ENCODE peak calls at places on chromosomes 13 and 19, in nine cellular contexts. L is fibroblast of mammary gland, K is spleen, V is PC-3, O is tibial nerve, E is psoas muscle, I is endothelial cell, X is left ventricle myocardium inferior, G is GM13977. S is an unnamed sample.
A peak's percentile ranks its signal among the peaks of the same experiment; 100 is the strongest.

GRCh38 chr19:47704656-47705055 is 8.6 kb upstream of the EHD2 start:
- DNase-seq in E (no peak), L (no peak), G (no peak), I (no peak), V (peak; percentile 22), X (no peak), O (no peak), K (no peak), S (no peak)

GRCh38 chr19:17879466-17879865 is 7.7 kb downstream of the SLC5A5 start:
- DNase-seq in E (no peak), G (no peak), K (no peak), X (no peak), V (no peak), O (no peak), L (no peak), I (no peak), S (no peak)

GRCh38 chr19:1446713-1447564 is 3.0 kb upstream of the APC2 start:
- DNase-seq in O (no peak), V (no peak), K (no peak), I (peak; percentile 55), X (no peak), L (no peak), G (peak; percentile 48), E (no peak), S (no peak)

GRCh38 chr19:45876411-45877197 is 9.3 kb downstream of the IRF2BP1 start:
- DNase-seq in K (no peak), O (peak; percentile 14), I (peak; percentile 69), L (no peak), X (peak; percentile 41), V (no peak), E (peak; percentile 54), G (peak; percentile 54), S (no peak)

GRCh38 chr13:113853518-113854237 is 10.2 kb downstream of the GAS6 start:
- DNase-seq in K (peak; percentile 62), V (no peak), L (peak; percentile 49), O (no peak), X (peak; percentile 35), G (no peak), E (peak; percentile 48), I (no peak), S (peak; percentile 73)

GRCh38 chr19:43651758-43652545 is 12.3 kb upstream of the CADM4 start:
- DNase-seq in X (no peak), E (peak; percentile 60), L (peak; percentile 66), I (peak; percentile 71), K (no peak), V (peak; percentile 59), O (peak; percentile 71), G (peak; percentile 64), S (no peak)

GRCh38 chr19:48636859-48637448 is at the start of gene DBP:
- DNase-seq in E (peak; percentile 83), V (peak; percentile 49), L (no peak), O (no peak), G (no peak), K (peak; percentile 93), I (no peak), X (peak; percentile 62), S (no peak)

GRCh38 chr13:97367427-97367826 is 66.5 kb upstream of the RAP2A start:
- DNase-seq in E (no peak), K (no peak), G (no peak), V (no peak), I (no peak), X (no peak), O (no peak), L (peak; percentile 84), S (no peak)

GRCh38 chr13:57630661-57631606 is 610 bp upstream of the PCDH17 start:
- DNase-seq in E (no peak), O (no peak), K (no peak), G (peak; percentile 35), X (no peak), I (no peak), V (peak; percentile 14), L (peak; percentile 46), S (no peak)

GRCh38 chr13:57629391-57629804 is 2.1 kb upstream of the PCDH17 start:
- DNase-seq in X (no peak), G (no peak), K (peak; percentile 72), O (no peak), E (no peak), I (peak; percentile 19), L (no peak), V (no peak), S (no peak)

GRCh38 chr13:57624565-57625435 is 6.7 kb upstream of the PCDH17 start:
- DNase-seq in O (peak; percentile 61), E (no peak), G (peak; percentile 30), K (no peak), V (peak; percentile 64), L (peak; percentile 62), I (peak; percentile 63), X (no peak), S (no peak)

GRCh38 chr13:57629821-57630235 is 1.7 kb upstream of the PCDH17 start:
- DNase-seq in K (peak; percentile 84), V (peak; percentile 23), G (peak; percentile 67), O (peak; percentile 65), I (peak; percentile 96), X (peak; percentile 91), E (peak; percentile 82), L (peak; percentile 67), S (peak; percentile 94)

GRCh38 chr13:57627663-57628062 is 3.9 kb upstream of the PCDH17 start:
- DNase-seq in V (peak; percentile 41), G (peak; percentile 48), X (no peak), O (no peak), E (no peak), L (peak; percentile 25), I (no peak), K (no peak), S (no peak)
- TF ChIP-seq CTCF in V (peak; percentile 66), G (peak; percentile 52), X (peak; percentile 89), O (peak; percentile 47), E (peak; percentile 52), L (peak; percentile 56), I (peak; percentile 92), K (peak; percentile 72), S (peak; percentile 74)

DNA sequence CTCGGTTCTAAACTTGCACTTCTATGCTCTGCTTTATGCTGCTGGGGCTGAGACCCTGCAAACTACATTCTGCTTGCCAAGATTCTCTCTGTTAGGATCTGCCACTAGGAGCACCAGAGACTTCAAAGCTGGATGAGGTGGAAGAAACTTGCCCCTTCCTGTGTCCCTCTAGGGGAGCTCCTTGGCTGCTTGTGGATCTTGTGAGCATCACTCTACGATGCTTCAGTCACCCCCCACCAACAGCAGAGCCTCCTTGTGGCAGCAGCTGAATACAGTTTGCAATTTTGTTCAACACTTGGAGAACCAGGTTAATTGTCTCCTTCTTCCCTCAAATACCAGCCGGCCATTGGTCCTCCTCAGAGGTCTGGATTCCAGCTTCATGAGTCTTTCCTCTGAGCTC is 310.6 kb downstream of the FGF14 start:
- DNase-seq in V (peak; percentile 7), L (peak; percentile 35), E (no peak), O (no peak), X (no peak), I (peak; percentile 10), G (no peak), K (no peak), S (no peak)
- TF ChIP-seq CTCF in V (peak; percentile 38), L (no peak), E (no peak), O (no peak), X (no peak), I (peak; percentile 20), G (peak; percentile 10), K (no peak), S (peak; percentile 26)

GRCh38 chr19:51800849-51801244 is 5.9 kb downstream of the FPR3 start:
- DNase-seq in V (no peak), X (no peak), K (no peak), I (no peak), G (no peak), O (no peak), L (no peak), E (no peak), S (no peak)

GRCh38 chr19:51799998-51800848 is 5.3 kb downstream of the FPR3 start:
- DNase-seq in L (peak; percentile 61), V (no peak), X (peak; percentile 87), E (no peak), K (no peak), O (no peak), G (no peak), I (no peak), S (no peak)

GRCh38 chr19:51798127-51798526 is 3.2 kb downstream of the FPR3 start:
- DNase-seq in X (no peak), V (no peak), L (no peak), E (no peak), K (no peak), G (no peak), I (no peak), O (no peak), S (no peak)

GRCh38 chr19:51798958-51799310 is 4.0 kb downstream of the FPR3 start:
- DNase-seq in E (peak; percentile 58), X (peak; percentile 58), L (no peak), K (no peak), I (no peak), G (no peak), O (no peak), V (no peak), S (no peak)

DNA sequence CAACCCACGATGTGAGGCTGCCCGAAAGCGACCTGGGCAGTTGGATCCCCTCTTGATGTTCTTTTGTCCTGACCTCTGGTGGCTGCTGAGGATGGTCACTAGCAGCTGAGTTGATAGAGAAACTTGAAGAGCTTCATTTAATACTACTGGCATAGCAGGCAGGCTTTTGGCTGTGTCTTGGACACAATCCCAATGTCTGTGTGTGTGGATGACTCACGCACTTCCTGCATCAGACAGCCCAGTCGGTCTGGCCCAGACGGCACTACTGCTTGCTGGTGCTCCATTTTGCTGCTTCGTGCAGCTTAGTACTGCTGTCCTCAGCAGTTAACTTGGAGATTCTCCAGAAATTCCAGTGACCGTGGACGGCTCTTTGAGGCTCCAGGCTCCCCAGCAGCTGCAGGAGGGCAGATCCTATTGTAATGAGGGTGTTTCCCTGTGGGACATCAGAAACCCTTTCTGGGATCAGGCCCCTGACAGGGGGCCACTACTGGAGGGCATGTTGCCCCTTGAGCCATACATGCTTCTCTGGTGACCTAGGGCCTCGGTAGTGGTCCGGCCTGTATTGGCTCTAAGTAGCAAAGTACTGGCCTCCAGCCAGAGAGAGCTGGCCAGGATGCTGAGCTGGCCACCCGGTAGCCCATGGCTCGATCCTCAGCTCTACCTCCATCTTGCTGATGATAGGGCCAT is 4.5 kb downstream of the FPR3 start:
- DNase-seq in L (peak; percentile 97), X (peak; percentile 89), O (peak; percentile 57), V (peak; percentile 98), E (peak; percentile 83), I (no peak), G (no peak), K (peak; percentile 75), S (no peak)
- TF ChIP-seq CTCF in L (peak; percentile 5), X (peak; percentile 44), O (no peak), V (peak; percentile 52), E (no peak), I (no peak), G (no peak), K (no peak), S (no peak)

GRCh38 chr19:15120135-15121026 is 13.2 kb downstream of the SYDE1 start:
- DNase-seq in L (no peak), X (no peak), O (no peak), V (no peak), I (no peak), E (no peak), K (no peak), G (no peak), S (no peak)
- TF ChIP-seq CTCF in L (no peak), X (no peak), O (no peak), V (no peak), I (no peak), E (no peak), K (no peak), G (no peak), S (no peak)